ENCODE peak calls at places on chromosomes 16 and 17, in four cellular contexts. Y is psoas muscle, N is K562, T is heart left ventricle. Q is an unnamed sample. For H3K4me1, the result is how much of the 10 kb centered on the place peaks cover.

GRCh38 chr16:30875881-30876791 is 17.7 kb downstream of the BCL7C start:
- ATAC-seq in Y (no peak), N (peak), T (peak), Q (no peak)

GRCh38 chr17:82930924-82931695 is 91.3 kb upstream of the ZNF750 start:
- ATAC-seq in Y (no peak), N (no peak), T (peak), Q (no peak)

GRCh38 chr17:42221886-42222745 is 27.8 kb upstream of the GHDC start:
- ATAC-seq in Y (peak), N (peak), T (no peak), Q (no peak)

GRCh38 chr16:31530405-31530804 is 2.7 kb downstream of the AHSP start:
- ATAC-seq in Y (no peak), N (no peak), T (no peak), Q (no peak)

GRCh38 chr17:66675273-66675990 is 159.5 kb upstream of the CACNG5 start:
- ATAC-seq in Y (peak), N (no peak), T (no peak), Q (no peak)

GRCh38 chr16:29900888-29901606 is 759 bp downstream of the ASPHD1 start:
- ATAC-seq in Y (no peak), N (no peak), T (no peak), Q (no peak)

GRCh38 chr16:11183035-11183812 is 72.8 kb downstream of the SOCS1 start:
- ATAC-seq in Y (no peak), N (peak), T (no peak), Q (no peak)

GRCh38 chr16:55737318-55737717 is 81.5 kb downstream of the SLC6A2 start:
- ATAC-seq in Y (no peak), N (no peak), T (no peak), Q (no peak)

GRCh38 chr17:44170499-44171201 is at the start of gene ASB16:
- ATAC-seq in Y (peak), N (no peak), T (peak), Q (peak)

GRCh38 chr17:77109159-77110005 is 31.4 kb upstream of the SEC14L1 start:
- ATAC-seq in Y (peak), N (no peak), T (peak), Q (no peak)

DNA sequence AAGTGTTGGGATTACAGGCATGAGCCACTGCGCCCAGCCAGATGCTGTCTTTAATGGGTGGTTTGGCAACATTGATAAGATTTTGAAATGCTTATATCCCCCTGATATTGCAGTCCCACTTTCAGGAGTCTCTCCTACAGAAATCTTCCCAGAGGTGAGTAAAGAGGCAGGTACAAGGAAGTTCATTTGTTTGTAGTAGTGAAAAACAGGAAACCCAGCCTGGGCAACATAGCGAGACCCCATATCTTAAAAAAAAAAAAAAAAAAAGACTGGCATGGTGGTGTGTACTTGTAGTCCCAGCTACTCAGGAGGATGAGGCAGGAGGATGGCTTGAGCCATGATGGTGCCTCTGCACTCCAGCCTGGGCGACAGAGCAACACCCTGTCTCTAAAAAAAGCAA is 6.2 kb upstream of the NUPR1 start:
- ATAC-seq in Y (no peak), N (no peak), T (no peak), Q (no peak)
- H3K4me1 ChIP-seq in Y (under half), N (under half), T (under half), Q (under half)

GRCh38 chr17:36728030-36728991 is 126.9 kb downstream of the MRM1 start:
- ATAC-seq in Y (no peak), N (peak), T (no peak), Q (no peak)

GRCh38 chr17:36731806-36732205 is 130.4 kb downstream of the MRM1 start:
- ATAC-seq in Y (no peak), N (no peak), T (no peak), Q (no peak)

GRCh38 chr17:36730095-36730808 is 128.9 kb downstream of the MRM1 start:
- ATAC-seq in Y (no peak), N (no peak), T (no peak), Q (no peak)

GRCh38 chr17:36732351-36732750 is 131.0 kb downstream of the MRM1 start:
- ATAC-seq in Y (no peak), N (no peak), T (no peak), Q (no peak)

GRCh38 chr17:36731091-36731490 is 129.7 kb downstream of the MRM1 start:
- ATAC-seq in Y (no peak), N (no peak), T (no peak), Q (no peak)
- H3K4me1 ChIP-seq in Y (under half), N (under half), T (under half), Q (under half)

GRCh38 chr17:3688852-3689261 is 7.1 kb downstream of the P2RX5 start:
- ATAC-seq in Y (no peak), N (no peak), T (no peak), Q (no peak)

GRCh38 chr17:3691539-3692166 is 4.3 kb downstream of the P2RX5 start:
- ATAC-seq in Y (no peak), N (peak), T (no peak), Q (no peak)

GRCh38 chr17:3690094-3690715 is 5.8 kb downstream of the P2RX5 start:
- ATAC-seq in Y (no peak), N (peak), T (no peak), Q (no peak)

GRCh38 chr17:3687949-3688614 is 7.9 kb downstream of the P2RX5 start:
- ATAC-seq in Y (no peak), N (peak), T (no peak), Q (no peak)

DNA sequence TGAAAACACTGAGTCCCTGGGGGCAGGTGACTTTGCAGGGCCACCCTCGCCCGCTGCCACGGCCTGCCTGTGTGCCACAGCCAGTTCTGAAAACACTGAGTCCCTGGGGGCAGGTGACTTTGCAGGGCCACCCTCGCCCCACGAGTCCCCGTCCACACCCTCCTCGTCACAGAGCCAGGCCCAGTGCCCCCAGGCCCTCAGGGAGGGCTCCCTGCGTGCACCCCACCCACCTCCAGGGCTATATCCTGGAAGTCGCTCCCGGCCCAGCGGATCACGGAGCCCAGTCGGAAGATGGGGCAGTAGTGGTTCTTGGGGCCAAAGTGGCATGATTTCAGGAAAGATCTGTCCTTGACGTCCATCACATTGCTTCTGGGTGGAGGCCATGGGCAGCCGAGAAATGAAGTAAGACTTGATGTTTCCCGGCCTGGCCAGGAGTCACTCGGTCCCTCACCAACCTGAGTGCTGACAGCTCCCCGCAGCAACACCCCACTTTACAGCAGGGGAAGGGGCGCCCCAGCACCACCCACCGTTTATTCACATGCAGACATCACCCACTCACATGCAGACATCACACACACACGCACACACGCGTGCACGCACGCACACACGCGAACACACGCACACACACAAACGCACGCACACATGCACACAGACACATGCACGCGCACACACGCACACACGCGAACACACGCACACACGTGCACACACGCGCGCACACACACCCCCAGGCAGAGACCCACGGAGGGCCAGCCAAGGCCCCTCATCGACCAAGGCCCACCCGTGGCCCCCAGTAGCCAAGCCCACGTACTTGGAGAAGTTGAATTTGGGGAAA is 6.5 kb downstream of the P2RX5 start:
- ATAC-seq in Y (no peak), N (no peak), T (no peak), Q (no peak)
- H3K4me1 ChIP-seq in Y (under half), N (under half), T (under half), Q (under half)

GRCh38 chr16:85238233-85238647 is 126.0 kb upstream of the CIBAR2 start:
- ATAC-seq in Y (peak), N (peak), T (no peak), Q (peak)

GRCh38 chr16:85239239-85239638 is 127.0 kb upstream of the CIBAR2 start:
- ATAC-seq in Y (no peak), N (no peak), T (no peak), Q (no peak)

GRCh38 chr16:85240982-85241924 is 129.0 kb upstream of the CIBAR2 start:
- ATAC-seq in Y (no peak), N (peak), T (no peak), Q (no peak)

GRCh38 chr16:85237817-85238216 is 125.5 kb upstream of the CIBAR2 start:
- ATAC-seq in Y (no peak), N (no peak), T (no peak), Q (no peak)

DNA sequence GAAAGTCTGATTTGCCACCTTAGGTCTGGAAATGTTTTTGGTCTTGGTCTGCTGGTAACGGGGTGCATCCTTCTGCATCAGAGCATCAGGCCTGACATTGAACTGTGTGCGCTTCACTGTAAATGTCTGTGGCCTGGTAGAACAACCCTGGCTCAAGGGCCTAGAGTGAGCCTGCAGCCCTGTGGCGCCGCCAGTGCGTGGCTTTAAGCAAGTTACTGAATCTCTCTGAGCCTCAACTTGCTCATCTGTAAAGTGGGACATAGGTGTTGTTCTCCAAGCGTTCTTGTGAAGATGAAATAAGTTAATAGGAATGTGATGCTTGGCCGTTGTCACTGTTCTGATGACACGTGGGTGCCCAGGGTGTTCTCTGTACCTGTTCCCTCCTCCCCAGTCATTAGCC is 127.6 kb upstream of the CIBAR2 start:
- ATAC-seq in Y (no peak), N (no peak), T (no peak), Q (no peak)
- H3K4me1 ChIP-seq in Y (under half), N (under half), T (under half), Q (under half)

GRCh38 chr16:75305364-75306101 is 54.1 kb upstream of the BCAR1 start:
- ATAC-seq in Y (peak), N (peak), T (peak), Q (peak)
- H3K4me1 ChIP-seq in Y (under half), N (half or more), T (under half), Q (under half)

DNA sequence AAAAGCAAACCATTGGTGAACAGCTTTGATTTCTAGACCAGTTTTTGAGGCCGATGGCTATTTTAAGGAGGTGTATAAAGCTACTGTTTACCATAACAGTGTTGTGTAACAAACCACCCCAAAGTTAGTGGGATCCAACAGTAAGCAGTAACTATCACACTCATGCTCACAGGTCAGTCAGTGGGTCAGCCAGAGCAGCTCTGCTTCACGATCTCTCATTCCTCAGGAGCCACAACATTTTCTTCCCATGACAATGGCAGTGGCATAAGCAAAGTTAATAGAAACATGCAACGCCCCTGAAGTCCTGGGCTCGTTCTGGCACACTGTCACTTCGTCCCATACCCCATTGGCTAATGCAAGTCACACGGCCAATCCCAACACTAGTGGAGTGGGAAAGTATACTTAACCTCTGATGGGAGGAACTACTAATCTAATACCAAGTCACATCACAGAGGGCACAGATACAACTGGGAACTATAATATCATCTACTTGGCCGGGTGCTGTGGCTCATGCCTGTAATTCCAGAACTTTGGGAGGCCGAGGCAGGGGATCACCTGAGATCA is 28.0 kb upstream of the B4GALNT2 start:
- ATAC-seq in Y (no peak), N (no peak), T (no peak), Q (no peak)
- H3K4me1 ChIP-seq in Y (under half), N (under half), T (under half), Q (under half)

GRCh38 chr17:6166492-6167179 is 96.5 kb downstream of the WSCD1 start:
- ATAC-seq in Y (peak), N (no peak), T (no peak), Q (no peak)
- H3K4me1 ChIP-seq in Y (under half), N (under half), T (under half), Q (under half)

DNA sequence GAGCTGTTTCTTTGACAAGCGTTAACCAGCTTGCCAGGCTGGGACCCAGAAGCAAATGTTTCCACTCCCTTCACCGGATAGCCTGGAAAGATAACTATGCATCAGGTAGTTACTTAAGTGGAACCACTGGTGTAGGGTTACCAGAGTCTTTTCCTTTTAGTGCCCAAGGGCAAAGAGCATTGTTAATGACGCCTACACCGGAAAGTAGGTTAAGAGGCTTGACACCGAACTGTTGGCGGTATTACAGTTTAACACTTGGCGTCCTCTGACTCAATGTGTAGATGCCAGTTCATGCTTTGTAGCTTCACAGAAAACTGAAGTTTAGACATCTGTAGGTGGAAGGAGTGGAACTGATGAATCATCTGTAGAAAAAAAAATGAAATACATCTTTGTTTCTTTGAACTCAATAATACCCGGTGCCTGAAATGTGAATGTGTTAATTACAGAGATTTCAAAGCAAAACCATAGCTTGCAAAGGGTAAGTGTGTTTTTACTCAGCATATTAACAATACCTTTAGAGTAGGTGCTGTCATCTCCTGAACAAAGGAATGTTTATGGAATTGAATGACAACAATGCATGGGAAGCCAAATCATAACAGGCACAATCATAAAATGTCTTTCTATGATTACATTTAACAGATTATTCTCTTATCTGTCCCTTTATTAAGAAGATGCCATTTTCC is 426.7 kb upstream of the SALL1 start:
- ATAC-seq in Y (no peak), N (no peak), T (no peak), Q (no peak)
- H3K4me1 ChIP-seq in Y (under half), N (under half), T (under half), Q (under half)

GRCh38 chr17:67831268-67831667 is 6.0 kb downstream of the BPTF start:
- ATAC-seq in Y (no peak), N (no peak), T (no peak), Q (no peak)
- H3K4me1 ChIP-seq in Y (half or more), N (under half), T (under half), Q (under half)

Q was measured in gastroesophageal sphincter.